ENCODE peak calls at places on chromosomes 7 and 10, in four cellular contexts. M is GM19239, H is RWPE1, U is C1 segment of cervical spinal cord. Z is an unnamed sample.

GRCh38 chr10:103797857-103798256 is 57.5 kb downstream of the SH3PXD2A start:
- DNase-seq in M (no peak), H (no peak), U (no peak), Z (no peak)

GRCh38 chr7:106394526-106394925 is 109.7 kb upstream of the NAMPT start:
- DNase-seq in M (no peak), H (no peak), U (no peak), Z (no peak)

GRCh38 chr7:40437498-40437897 is 302.7 kb downstream of the SUGCT start:
- DNase-seq in M (no peak), H (no peak), U (no peak), Z (no peak)

GRCh38 chr7:103833401-103833800 is 156.1 kb downstream of the RELN start:
- DNase-seq in M (no peak), H (no peak), U (no peak), Z (no peak)

GRCh38 chr7:69739906-69740545 is 141.8 kb downstream of the AUTS2 start:
- DNase-seq in M (no peak), H (no peak), U (peak; percentile 8), Z (peak; percentile 35)

GRCh38 chr7:157862731-157863130 is 525.9 kb downstream of the DNAJB6 start:
- DNase-seq in M (no peak), H (no peak), U (no peak), Z (no peak)

GRCh38 chr7:15370441-15370840 is 191.4 kb downstream of the AGMO start:
- DNase-seq in M (no peak), H (no peak), U (no peak), Z (no peak)

GRCh38 chr7:85554294-85554877 is 367.5 kb upstream of the SEMA3D start:
- DNase-seq in M (no peak), H (peak; percentile 10), U (no peak), Z (peak; percentile 61)

GRCh38 chr7:38375453-38375852 is 102.0 kb upstream of the TARP start:
- DNase-seq in M (no peak), H (no peak), U (no peak), Z (no peak)

Z was measured in OCI-LY7.